ENCODE peak calls at places on chromosomes 12 and 14, in nine cellular contexts. M is activated effector memory CD4-positive, alpha-beta T cell treated with anti-CD3 and anti-CD28 coated beads, Interleukin-2, amount 50 U/mL, for 16 hours; C is amniotic stem cell; Q is stimulated activated CD4-positive, alpha-beta T cell treated with anti-CD3 and anti-CD28 coated beads, Interleukin-15, amount 100 ng/mL, for 1 hour; T is activated T-cell treated with anti-CD3 and anti-CD28 coated beads for 24 hours; B is Panc1; V is progenitor cell of endocrine pancreas; U is lower lobe of right lung; X is HS-27A. I is an unnamed sample.

GRCh38 chr14:102878174-102878969 is 44.1 kb upstream of the AMN start:
- DNase-seq in Q (no peak), T (no peak), U (no peak), C (no peak), M (no peak), V (no peak), X (no peak), B (no peak), I (no peak)

GRCh38 chr14:28323951-28324741 is 442.4 kb upstream of the FOXG1 start:
- DNase-seq in B (no peak), U (no peak), T (no peak), X (no peak), C (no peak), V (no peak), Q (no peak), M (no peak), I (no peak)

GRCh38 chr14:56889705-56890104 is 79.4 kb upstream of the OTX2 start:
- DNase-seq in X (no peak), Q (no peak), B (no peak), V (no peak), T (no peak), C (no peak), U (no peak), M (no peak), I (no peak)

GRCh38 chr12:46918631-46919030 is 92.8 kb upstream of the SLC38A4 start:
- DNase-seq in U (no peak), Q (no peak), V (no peak), X (no peak), B (no peak), T (no peak), C (no peak), M (no peak), I (no peak)

GRCh38 chr14:53093206-53093605 is 59.9 kb downstream of the DDHD1 start:
- DNase-seq in M (no peak), X (no peak), B (no peak), U (no peak), T (no peak), V (no peak), Q (no peak), C (no peak), I (no peak)

GRCh38 chr12:49703647-49704137 is 3.5 kb downstream of the FMNL3 start:
- DNase-seq in X (no peak), C (no peak), T (peak; percentile 55), B (no peak), U (no peak), V (no peak), Q (no peak), M (peak; percentile 77), I (no peak)

GRCh38 chr14:58944226-58944769 is 244.2 kb upstream of the DAAM1 start:
- DNase-seq in M (no peak), V (peak; percentile 23), B (no peak), Q (no peak), X (no peak), U (no peak), C (no peak), T (no peak), I (peak; percentile 65)

GRCh38 chr14:64707661-64708060 is 3.4 kb downstream of the PLEKHG3 start:
- DNase-seq in U (no peak), C (no peak), M (no peak), T (no peak), B (peak; percentile 72), V (no peak), Q (no peak), X (no peak), I (no peak)

GRCh38 chr14:62943202-62943601 is 102.1 kb downstream of the KCNH5 start:
- DNase-seq in V (no peak), T (no peak), M (no peak), Q (no peak), B (no peak), U (no peak), C (no peak), X (no peak), I (no peak)

GRCh38 chr12:93894391-93895095 is 217.4 kb downstream of the CRADD start:
- DNase-seq in C (no peak), T (no peak), U (peak; percentile 57), X (no peak), B (no peak), Q (no peak), V (no peak), M (no peak), I (no peak)

GRCh38 chr14:89457007-89457406 is 40.0 kb upstream of the FOXN3 start:
- DNase-seq in Q (no peak), C (no peak), X (no peak), M (no peak), B (no peak), V (no peak), T (no peak), U (no peak), I (no peak)

GRCh38 chr12:95417372-95417771 is 56.6 kb upstream of the METAP2 start:
- DNase-seq in X (no peak), T (no peak), Q (no peak), B (no peak), M (no peak), C (no peak), U (no peak), V (no peak), I (no peak)

GRCh38 chr14:68279777-68280233 is 460.2 kb downstream of the RAD51B start:
- DNase-seq in M (no peak), B (no peak), X (no peak), U (no peak), Q (no peak), T (no peak), V (no peak), C (no peak), I (no peak)

GRCh38 chr14:68440776-68441175 is 352.1 kb downstream of the ZFP36L1 start:
- DNase-seq in T (no peak), V (no peak), X (no peak), C (no peak), U (no peak), B (no peak), M (no peak), Q (no peak), I (no peak)

GRCh38 chr12:91889059-91889458 is 256.6 kb downstream of the BTG1 start:
- DNase-seq in V (no peak), C (no peak), M (no peak), Q (no peak), X (no peak), U (no peak), B (no peak), T (no peak), I (no peak)

GRCh38 chr12:3201741-3202500 is 124.7 kb downstream of the TSPAN9 start:
- DNase-seq in T (no peak), B (no peak), U (no peak), C (no peak), X (no peak), Q (no peak), V (no peak), M (no peak), I (no peak)

GRCh38 chr12:129393357-129393937 is 510.4 kb downstream of the TMEM132D start:
- DNase-seq in U (no peak), M (no peak), Q (no peak), C (no peak), T (no peak), V (no peak), B (no peak), X (no peak), I (no peak)

GRCh38 chr12:2804390-2805145 is 7.9 kb upstream of the ITFG2 start:
- DNase-seq in U (no peak), Q (no peak), T (no peak), X (no peak), C (no peak), M (peak; percentile 31), B (no peak), V (no peak), I (no peak)